ENCODE peak calls at places on chromosomes 3 and 15, in ten cellular contexts. One of them, this sample, is unnamed.

GRCh38 chr3:11558002-11558401 is 85.7 kb downstream of the VGLL4 start:
- DNase-seq in GM23338: no peak
- DNase-seq in HCT116: no peak
- DNase-seq in PC-9: no peak
- DNase-seq in endothelial cell of umbilical vein: peak
- DNase-seq in HepG2: no peak
- DNase-seq in neural progenitor cell: no peak
- DNase-seq in fibroblast of lung: peak
- DNase-seq in mammary epithelial cell: peak
- DNase-seq in MM.1S: no peak
- DNase-seq in this sample: peak

GRCh38 chr3:55935241-55935640 is 448.1 kb upstream of the WNT5A start:
- DNase-seq in mammary epithelial cell: no peak
- DNase-seq in neural progenitor cell: peak
- DNase-seq in MM.1S: no peak
- DNase-seq in PC-9: no peak
- DNase-seq in HCT116: no peak
- DNase-seq in fibroblast of lung: no peak
- DNase-seq in HepG2: no peak
- DNase-seq in endothelial cell of umbilical vein: no peak
- DNase-seq in GM23338: no peak
- DNase-seq in this sample: no peak

GRCh38 chr15:38490231-38490630 is 36.3 kb downstream of the FAM98B start:
- DNase-seq in endothelial cell of umbilical vein: peak
- DNase-seq in GM23338: no peak
- DNase-seq in PC-9: no peak
- DNase-seq in neural progenitor cell: no peak
- DNase-seq in MM.1S: no peak
- DNase-seq in fibroblast of lung: peak
- DNase-seq in HCT116: no peak
- DNase-seq in mammary epithelial cell: no peak
- DNase-seq in HepG2: no peak
- DNase-seq in this sample: peak

GRCh38 chr3:49017646-49017977 is 768 bp downstream of the DALRD3 start:
- DNase-seq in PC-9: no peak
- DNase-seq in MM.1S: peak
- DNase-seq in HepG2: no peak
- DNase-seq in neural progenitor cell: no peak
- DNase-seq in GM23338: peak
- DNase-seq in mammary epithelial cell: no peak
- DNase-seq in fibroblast of lung: no peak
- DNase-seq in endothelial cell of umbilical vein: peak
- DNase-seq in HCT116: no peak
- DNase-seq in this sample: no peak

GRCh38 chr15:81752149-81752942 is 293.5 kb downstream of the MEX3B start:
- DNase-seq in HepG2: no peak
- DNase-seq in GM23338: no peak
- DNase-seq in HCT116: no peak
- DNase-seq in endothelial cell of umbilical vein: peak
- DNase-seq in fibroblast of lung: peak
- DNase-seq in MM.1S: peak
- DNase-seq in mammary epithelial cell: peak
- DNase-seq in PC-9: no peak
- DNase-seq in neural progenitor cell: peak
- DNase-seq in this sample: no peak

GRCh38 chr3:48784426-48785120 is 63.1 kb downstream of the PRKAR2A start:
- DNase-seq in HCT116: no peak
- DNase-seq in HepG2: no peak
- DNase-seq in neural progenitor cell: no peak
- DNase-seq in MM.1S: no peak
- DNase-seq in GM23338: no peak
- DNase-seq in fibroblast of lung: peak
- DNase-seq in endothelial cell of umbilical vein: no peak
- DNase-seq in PC-9: no peak
- DNase-seq in mammary epithelial cell: peak
- DNase-seq in this sample: peak

GRCh38 chr3:143171656-143172055 is 52.1 kb downstream of the CHST2 start:
- DNase-seq in PC-9: no peak
- DNase-seq in HCT116: no peak
- DNase-seq in endothelial cell of umbilical vein: no peak
- DNase-seq in HepG2: no peak
- DNase-seq in GM23338: no peak
- DNase-seq in mammary epithelial cell: no peak
- DNase-seq in fibroblast of lung: peak
- DNase-seq in MM.1S: no peak
- DNase-seq in neural progenitor cell: no peak
- DNase-seq in this sample: peak

GRCh38 chr15:44265757-44266156 is 22.8 kb upstream of the GOLM2 start:
- DNase-seq in endothelial cell of umbilical vein: no peak
- DNase-seq in neural progenitor cell: no peak
- DNase-seq in MM.1S: no peak
- DNase-seq in fibroblast of lung: peak
- DNase-seq in HCT116: no peak
- DNase-seq in PC-9: no peak
- DNase-seq in HepG2: no peak
- DNase-seq in mammary epithelial cell: no peak
- DNase-seq in GM23338: no peak
- DNase-seq in this sample: no peak

GRCh38 chr15:92907229-92907628 is 7.1 kb downstream of the CHD2 start:
- DNase-seq in GM23338: no peak
- DNase-seq in HepG2: no peak
- DNase-seq in HCT116: no peak
- DNase-seq in fibroblast of lung: no peak
- DNase-seq in mammary epithelial cell: peak
- DNase-seq in MM.1S: no peak
- DNase-seq in neural progenitor cell: no peak
- DNase-seq in PC-9: no peak
- DNase-seq in endothelial cell of umbilical vein: peak
- DNase-seq in this sample: peak

GRCh38 chr15:36335659-36336058 is 243.8 kb upstream of the CDIN1 start:
- DNase-seq in HCT116: no peak
- DNase-seq in MM.1S: no peak
- DNase-seq in neural progenitor cell: no peak
- DNase-seq in HepG2: no peak
- DNase-seq in endothelial cell of umbilical vein: no peak
- DNase-seq in mammary epithelial cell: no peak
- DNase-seq in GM23338: no peak
- DNase-seq in PC-9: no peak
- DNase-seq in fibroblast of lung: no peak
- DNase-seq in this sample: no peak

GRCh38 chr15:36332301-36332700 is 247.1 kb upstream of the CDIN1 start:
- DNase-seq in endothelial cell of umbilical vein: no peak
- DNase-seq in mammary epithelial cell: no peak
- DNase-seq in MM.1S: no peak
- DNase-seq in PC-9: no peak
- DNase-seq in HepG2: no peak
- DNase-seq in neural progenitor cell: no peak
- DNase-seq in HCT116: no peak
- DNase-seq in fibroblast of lung: peak
- DNase-seq in GM23338: no peak
- DNase-seq in this sample: peak

GRCh38 chr15:36332896-36333295 is 246.5 kb upstream of the CDIN1 start:
- DNase-seq in GM23338: no peak
- DNase-seq in neural progenitor cell: no peak
- DNase-seq in endothelial cell of umbilical vein: no peak
- DNase-seq in HepG2: no peak
- DNase-seq in fibroblast of lung: no peak
- DNase-seq in mammary epithelial cell: no peak
- DNase-seq in HCT116: no peak
- DNase-seq in MM.1S: no peak
- DNase-seq in PC-9: no peak
- DNase-seq in this sample: no peak

GRCh38 chr15:36335211-36335610 is 244.2 kb upstream of the CDIN1 start:
- DNase-seq in fibroblast of lung: no peak
- DNase-seq in mammary epithelial cell: no peak
- DNase-seq in endothelial cell of umbilical vein: no peak
- DNase-seq in HepG2: no peak
- DNase-seq in neural progenitor cell: no peak
- DNase-seq in GM23338: no peak
- DNase-seq in HCT116: no peak
- DNase-seq in PC-9: no peak
- DNase-seq in MM.1S: no peak
- DNase-seq in this sample: no peak

GRCh38 chr15:36334059-36334458 is 245.4 kb upstream of the CDIN1 start:
- DNase-seq in mammary epithelial cell: peak
- DNase-seq in endothelial cell of umbilical vein: no peak
- DNase-seq in neural progenitor cell: no peak
- DNase-seq in MM.1S: no peak
- DNase-seq in GM23338: no peak
- DNase-seq in HepG2: no peak
- DNase-seq in HCT116: no peak
- DNase-seq in PC-9: peak
- DNase-seq in fibroblast of lung: peak
- DNase-seq in this sample: peak
- H2AFZ ChIP-seq in mammary epithelial cell: peak
- H2AFZ ChIP-seq in endothelial cell of umbilical vein: no peak
- H2AFZ ChIP-seq in neural progenitor cell: peak
- H2AFZ ChIP-seq in MM.1S: no peak
- H2AFZ ChIP-seq in GM23338: peak
- H2AFZ ChIP-seq in HepG2: no peak
- H2AFZ ChIP-seq in HCT116: peak
- H2AFZ ChIP-seq in PC-9: peak
- H2AFZ ChIP-seq in fibroblast of lung: peak
- H2AFZ ChIP-seq in this sample: peak

GRCh38 chr15:89369548-89369947 is 34.9 kb upstream of the POLG start:
- DNase-seq in endothelial cell of umbilical vein: no peak
- DNase-seq in fibroblast of lung: no peak
- DNase-seq in MM.1S: no peak
- DNase-seq in HepG2: no peak
- DNase-seq in mammary epithelial cell: no peak
- DNase-seq in neural progenitor cell: no peak
- DNase-seq in GM23338: no peak
- DNase-seq in PC-9: no peak
- DNase-seq in HCT116: no peak
- DNase-seq in this sample: no peak

GRCh38 chr15:89371145-89372044 is 36.8 kb upstream of the POLG start:
- DNase-seq in fibroblast of lung: no peak
- DNase-seq in endothelial cell of umbilical vein: no peak
- DNase-seq in PC-9: no peak
- DNase-seq in GM23338: peak
- DNase-seq in MM.1S: no peak
- DNase-seq in mammary epithelial cell: no peak
- DNase-seq in HepG2: no peak
- DNase-seq in neural progenitor cell: peak
- DNase-seq in HCT116: no peak
- DNase-seq in this sample: no peak

GRCh38 chr15:89368566-89369223 is 34.1 kb upstream of the POLG start:
- DNase-seq in mammary epithelial cell: no peak
- DNase-seq in PC-9: no peak
- DNase-seq in endothelial cell of umbilical vein: no peak
- DNase-seq in GM23338: peak
- DNase-seq in HepG2: no peak
- DNase-seq in HCT116: no peak
- DNase-seq in fibroblast of lung: no peak
- DNase-seq in neural progenitor cell: peak
- DNase-seq in MM.1S: no peak
- DNase-seq in this sample: no peak

GRCh38 chr15:89372069-89373033 is 37.7 kb upstream of the POLG start:
- DNase-seq in PC-9: no peak
- DNase-seq in HepG2: no peak
- DNase-seq in endothelial cell of umbilical vein: no peak
- DNase-seq in neural progenitor cell: peak
- DNase-seq in fibroblast of lung: no peak
- DNase-seq in HCT116: no peak
- DNase-seq in mammary epithelial cell: no peak
- DNase-seq in GM23338: no peak
- DNase-seq in MM.1S: no peak
- DNase-seq in this sample: no peak

GRCh38 chr15:89370120-89371077 is 35.8 kb upstream of the POLG start:
- DNase-seq in mammary epithelial cell: no peak
- DNase-seq in fibroblast of lung: no peak
- DNase-seq in HepG2: no peak
- DNase-seq in GM23338: peak
- DNase-seq in HCT116: no peak
- DNase-seq in PC-9: no peak
- DNase-seq in MM.1S: no peak
- DNase-seq in endothelial cell of umbilical vein: no peak
- DNase-seq in neural progenitor cell: peak
- DNase-seq in this sample: no peak
- TF ChIP-seq EZH2 in mammary epithelial cell: peak
- TF ChIP-seq EZH2 in fibroblast of lung: peak
- TF ChIP-seq EZH2 in HepG2: peak
- TF ChIP-seq EZH2 in GM23338: peak
- TF ChIP-seq EZH2 in HCT116: no peak
- TF ChIP-seq EZH2 in PC-9: no peak
- TF ChIP-seq EZH2 in MM.1S: no peak
- TF ChIP-seq EZH2 in endothelial cell of umbilical vein: peak
- TF ChIP-seq EZH2 in neural progenitor cell: peak
- TF ChIP-seq EZH2 in this sample: peak

GRCh38 chr15:76190767-76191538 is 120.3 kb downstream of the ETFA start:
- DNase-seq in PC-9: peak
- DNase-seq in MM.1S: peak
- DNase-seq in mammary epithelial cell: peak
- DNase-seq in HepG2: peak
- DNase-seq in neural progenitor cell: peak
- DNase-seq in GM23338: peak
- DNase-seq in fibroblast of lung: peak
- DNase-seq in endothelial cell of umbilical vein: peak
- DNase-seq in HCT116: peak
- DNase-seq in this sample: peak
- H2AFZ ChIP-seq in PC-9: peak
- H2AFZ ChIP-seq in MM.1S: peak
- H2AFZ ChIP-seq in mammary epithelial cell: peak
- H2AFZ ChIP-seq in HepG2: peak
- H2AFZ ChIP-seq in neural progenitor cell: peak
- H2AFZ ChIP-seq in GM23338: peak
- H2AFZ ChIP-seq in fibroblast of lung: no peak
- H2AFZ ChIP-seq in endothelial cell of umbilical vein: no peak
- H2AFZ ChIP-seq in HCT116: peak
- H2AFZ ChIP-seq in this sample: peak

GRCh38 chr3:73408597-73408996 is 216.1 kb downstream of the PDZRN3 start:
- DNase-seq in PC-9: no peak
- DNase-seq in HCT116: no peak
- DNase-seq in endothelial cell of umbilical vein: no peak
- DNase-seq in neural progenitor cell: no peak
- DNase-seq in mammary epithelial cell: no peak
- DNase-seq in fibroblast of lung: no peak
- DNase-seq in HepG2: no peak
- DNase-seq in MM.1S: no peak
- DNase-seq in GM23338: no peak
- DNase-seq in this sample: no peak

GRCh38 chr3:73413619-73414018 is 211.1 kb downstream of the PDZRN3 start:
- DNase-seq in HCT116: no peak
- DNase-seq in PC-9: no peak
- DNase-seq in fibroblast of lung: no peak
- DNase-seq in HepG2: no peak
- DNase-seq in neural progenitor cell: no peak
- DNase-seq in mammary epithelial cell: no peak
- DNase-seq in endothelial cell of umbilical vein: no peak
- DNase-seq in GM23338: no peak
- DNase-seq in MM.1S: no peak
- DNase-seq in this sample: no peak

GRCh38 chr3:73409405-73409804 is 215.3 kb downstream of the PDZRN3 start:
- DNase-seq in neural progenitor cell: no peak
- DNase-seq in HepG2: no peak
- DNase-seq in mammary epithelial cell: no peak
- DNase-seq in HCT116: no peak
- DNase-seq in GM23338: no peak
- DNase-seq in endothelial cell of umbilical vein: no peak
- DNase-seq in MM.1S: no peak
- DNase-seq in PC-9: no peak
- DNase-seq in fibroblast of lung: peak
- DNase-seq in this sample: peak

GRCh38 chr3:73412020-73412419 is 212.7 kb downstream of the PDZRN3 start:
- DNase-seq in endothelial cell of umbilical vein: no peak
- DNase-seq in MM.1S: no peak
- DNase-seq in neural progenitor cell: no peak
- DNase-seq in HepG2: no peak
- DNase-seq in mammary epithelial cell: no peak
- DNase-seq in HCT116: no peak
- DNase-seq in fibroblast of lung: no peak
- DNase-seq in PC-9: no peak
- DNase-seq in GM23338: no peak
- DNase-seq in this sample: no peak

GRCh38 chr3:73411545-73411944 is 213.2 kb downstream of the PDZRN3 start:
- DNase-seq in endothelial cell of umbilical vein: no peak
- DNase-seq in GM23338: no peak
- DNase-seq in mammary epithelial cell: no peak
- DNase-seq in neural progenitor cell: no peak
- DNase-seq in HCT116: no peak
- DNase-seq in PC-9: no peak
- DNase-seq in HepG2: no peak
- DNase-seq in fibroblast of lung: no peak
- DNase-seq in MM.1S: no peak
- DNase-seq in this sample: no peak
- TF ChIP-seq EZH2 in endothelial cell of umbilical vein: no peak
- TF ChIP-seq EZH2 in GM23338: no peak
- TF ChIP-seq EZH2 in mammary epithelial cell: no peak
- TF ChIP-seq EZH2 in neural progenitor cell: no peak
- TF ChIP-seq EZH2 in HCT116: no peak
- TF ChIP-seq EZH2 in PC-9: no peak
- TF ChIP-seq EZH2 in HepG2: no peak
- TF ChIP-seq EZH2 in fibroblast of lung: no peak
- TF ChIP-seq EZH2 in MM.1S: no peak
- TF ChIP-seq EZH2 in this sample: no peak

This sample was measured in astrocyte.